ENCODE peak calls at places on chromosomes 11 and 22, in five cellular contexts. One of them, this sample, is unnamed.

GRCh38 chr22:44847380-44847779 is 95.0 kb downstream of the ARHGAP8 start:
- DNase-seq in HepG2: no peak
- DNase-seq in H1: no peak
- DNase-seq in HEK293T: no peak
- DNase-seq in GM12878: no peak
- DNase-seq in this sample: no peak

GRCh38 chr22:21710156-21710555 is 25.4 kb downstream of the YPEL1 start:
- DNase-seq in HepG2: no peak
- DNase-seq in H1: no peak
- DNase-seq in GM12878: no peak
- DNase-seq in HEK293T: no peak
- DNase-seq in this sample: no peak

GRCh38 chr11:22466809-22467208 is 128.6 kb downstream of the SLC17A6 start:
- DNase-seq in HEK293T: no peak
- DNase-seq in HepG2: no peak
- DNase-seq in GM12878: no peak
- DNase-seq in H1: no peak
- DNase-seq in this sample: no peak

GRCh38 chr22:29214232-29214631 is 8.5 kb downstream of the EMID1 start:
- DNase-seq in HepG2: no peak
- DNase-seq in H1: no peak
- DNase-seq in GM12878: no peak
- DNase-seq in HEK293T: no peak
- DNase-seq in this sample: no peak

GRCh38 chr11:66915866-66916265 is 42.3 kb downstream of the PC start:
- DNase-seq in HEK293T: no peak
- DNase-seq in H1: no peak
- DNase-seq in GM12878: no peak
- DNase-seq in HepG2: no peak
- DNase-seq in this sample: no peak

GRCh38 chr11:48210052-48210451 is 6.6 kb upstream of the OR4B1 start:
- DNase-seq in GM12878: no peak
- DNase-seq in HEK293T: peak
- DNase-seq in HepG2: peak
- DNase-seq in H1: no peak
- DNase-seq in this sample: peak

GRCh38 chr22:28907311-28908008 is 24.1 kb downstream of the ZNRF3 start:
- DNase-seq in HEK293T: no peak
- DNase-seq in GM12878: peak
- DNase-seq in H1: no peak
- DNase-seq in HepG2: no peak
- DNase-seq in this sample: no peak

GRCh38 chr11:111978028-111978771 is 41.1 kb downstream of the DIXDC1 start:
- DNase-seq in H1: peak
- DNase-seq in GM12878: no peak
- DNase-seq in HepG2: no peak
- DNase-seq in HEK293T: peak
- DNase-seq in this sample: no peak

GRCh38 chr11:86672007-86672621 is at the start of gene ME3:
- DNase-seq in H1: peak
- DNase-seq in HepG2: no peak
- DNase-seq in GM12878: no peak
- DNase-seq in HEK293T: no peak
- DNase-seq in this sample: no peak

GRCh38 chr11:3204141-3205015 is 14.2 kb downstream of the MRGPRG start:
- DNase-seq in GM12878: no peak
- DNase-seq in HEK293T: no peak
- DNase-seq in H1: no peak
- DNase-seq in HepG2: no peak
- DNase-seq in this sample: no peak

GRCh38 chr22:11042116-11042515 is 4485.9 kb upstream of the OR11H1 start:
- DNase-seq in HEK293T: no peak
- DNase-seq in HepG2: no peak
- DNase-seq in GM12878: no peak
- DNase-seq in H1: no peak
- DNase-seq in this sample: no peak

GRCh38 chr11:92340839-92341238 is 116.2 kb downstream of the FAT3 start:
- DNase-seq in HepG2: peak
- DNase-seq in GM12878: no peak
- DNase-seq in HEK293T: peak
- DNase-seq in H1: peak
- DNase-seq in this sample: no peak

GRCh38 chr22:48843640-48844039 is 984.0 kb downstream of the BRD1 start:
- DNase-seq in H1: peak
- DNase-seq in HepG2: no peak
- DNase-seq in HEK293T: no peak
- DNase-seq in GM12878: no peak
- DNase-seq in this sample: no peak

GRCh38 chr11:21888814-21889213 is 304.1 kb upstream of the ANO5 start:
- DNase-seq in H1: no peak
- DNase-seq in HepG2: no peak
- DNase-seq in GM12878: no peak
- DNase-seq in HEK293T: no peak
- DNase-seq in this sample: no peak

GRCh38 chr11:45470151-45471001 is 184.2 kb upstream of the SYT13 start:
- DNase-seq in HepG2: no peak
- DNase-seq in GM12878: no peak
- DNase-seq in HEK293T: no peak
- DNase-seq in H1: no peak
- DNase-seq in this sample: no peak

GRCh38 chr22:24185001-24185500 is 3.8 kb downstream of the SUSD2 start:
- DNase-seq in H1: no peak
- DNase-seq in HepG2: no peak
- DNase-seq in GM12878: no peak
- DNase-seq in HEK293T: no peak
- DNase-seq in this sample: no peak

GRCh38 chr11:107708787-107709186 is 3.1 kb downstream of the SLN start:
- DNase-seq in HEK293T: no peak
- DNase-seq in GM12878: no peak
- DNase-seq in H1: no peak
- DNase-seq in HepG2: no peak
- DNase-seq in this sample: no peak

GRCh38 chr11:75151346-75152047 is 590 bp downstream of the SLCO2B1 start:
- DNase-seq in HepG2: no peak
- DNase-seq in H1: no peak
- DNase-seq in GM12878: no peak
- DNase-seq in HEK293T: no peak
- DNase-seq in this sample: no peak

GRCh38 chr22:29555065-29555644 is 1.6 kb upstream of the THOC5 start:
- DNase-seq in HepG2: no peak
- DNase-seq in GM12878: no peak
- DNase-seq in H1: no peak
- DNase-seq in HEK293T: no peak
- DNase-seq in this sample: no peak

GRCh38 chr11:15268598-15268997 is 153.9 kb downstream of the INSC start:
- DNase-seq in HEK293T: no peak
- DNase-seq in GM12878: no peak
- DNase-seq in H1: no peak
- DNase-seq in HepG2: no peak
- DNase-seq in this sample: no peak

GRCh38 chr11:70667767-70668166 is 269.4 kb downstream of the CTTN start:
- DNase-seq in H1: no peak
- DNase-seq in HepG2: peak
- DNase-seq in HEK293T: no peak
- DNase-seq in GM12878: no peak
- DNase-seq in this sample: no peak

GRCh38 chr11:82305123-82305522 is 428.5 kb downstream of the FAM181B start:
- DNase-seq in HepG2: no peak
- DNase-seq in HEK293T: no peak
- DNase-seq in H1: no peak
- DNase-seq in GM12878: no peak
- DNase-seq in this sample: no peak

GRCh38 chr11:126719740-126720139 is 280.8 kb downstream of the KIRREL3 start:
- DNase-seq in HEK293T: no peak
- DNase-seq in HepG2: no peak
- DNase-seq in GM12878: no peak
- DNase-seq in H1: no peak
- DNase-seq in this sample: no peak

GRCh38 chr11:111541209-111542061 is 915 bp downstream of the LAYN start:
- DNase-seq in HepG2: no peak
- DNase-seq in H1: peak
- DNase-seq in GM12878: no peak
- DNase-seq in HEK293T: peak
- DNase-seq in this sample: no peak

GRCh38 chr22:37228106-37229011 is 15.7 kb downstream of the RAC2 start:
- DNase-seq in GM12878: no peak
- DNase-seq in H1: no peak
- DNase-seq in HepG2: no peak
- DNase-seq in HEK293T: no peak
- DNase-seq in this sample: no peak

GRCh38 chr11:26219506-26220117 is 112.3 kb upstream of the ANO3 start:
- DNase-seq in GM12878: no peak
- DNase-seq in H1: no peak
- DNase-seq in HEK293T: no peak
- DNase-seq in HepG2: no peak
- DNase-seq in this sample: no peak

GRCh38 chr11:130129922-130130321 is 29.7 kb upstream of the ST14 start:
- DNase-seq in HepG2: peak
- DNase-seq in HEK293T: no peak
- DNase-seq in H1: no peak
- DNase-seq in GM12878: no peak
- DNase-seq in this sample: no peak
- TF ChIP-seq SUZ12 in HepG2: no peak
- TF ChIP-seq SUZ12 in HEK293T: no peak
- TF ChIP-seq SUZ12 in H1: no peak
- TF ChIP-seq SUZ12 in GM12878: no peak
- TF ChIP-seq SUZ12 in this sample: no peak

GRCh38 chr11:120125005-120125404 is 12.9 kb downstream of the TRIM29 start:
- DNase-seq in HEK293T: no peak
- DNase-seq in H1: no peak
- DNase-seq in GM12878: no peak
- DNase-seq in HepG2: peak
- DNase-seq in this sample: no peak
- TF ChIP-seq SUZ12 in HEK293T: no peak
- TF ChIP-seq SUZ12 in H1: no peak
- TF ChIP-seq SUZ12 in GM12878: no peak
- TF ChIP-seq SUZ12 in HepG2: no peak
- TF ChIP-seq SUZ12 in this sample: no peak

GRCh38 chr11:7165911-7166310 is 77.1 kb downstream of the RBMXL2 start:
- DNase-seq in GM12878: no peak
- DNase-seq in HepG2: no peak
- DNase-seq in H1: no peak
- DNase-seq in HEK293T: peak
- DNase-seq in this sample: no peak

DNA sequence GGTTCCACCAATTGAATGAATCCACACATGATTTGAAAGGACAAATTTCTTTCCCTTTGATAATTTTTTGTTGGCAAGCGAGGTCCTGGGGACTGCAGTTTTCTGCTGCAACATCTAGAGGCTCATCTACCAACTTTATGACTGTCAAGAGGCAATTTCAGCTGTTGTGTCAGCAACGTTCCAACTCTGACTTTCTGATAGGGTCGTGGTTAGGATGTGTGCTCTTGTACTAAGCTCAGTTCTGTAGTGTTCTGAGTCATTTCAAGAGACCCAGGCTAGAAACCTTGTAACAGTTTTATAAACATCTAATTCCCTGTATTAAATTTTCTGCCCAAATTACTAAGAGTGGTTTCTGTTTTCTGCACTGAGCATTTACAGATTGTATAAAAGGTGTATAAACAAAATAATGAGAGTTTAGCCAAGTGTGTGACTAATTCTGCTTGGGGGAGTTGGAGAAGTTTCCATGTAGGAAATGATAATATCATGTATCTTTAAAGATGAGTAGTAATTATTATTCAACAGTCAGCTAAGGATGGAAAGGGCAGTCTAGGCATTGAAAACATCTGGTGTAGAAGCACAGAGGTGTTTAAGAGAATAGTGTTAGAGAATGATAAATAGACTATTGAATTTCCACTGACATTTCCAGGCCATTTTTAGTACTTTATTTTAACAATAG is 72.2 kb downstream of the RBMXL2 start:
- DNase-seq in HEK293T: no peak
- DNase-seq in GM12878: no peak
- DNase-seq in H1: no peak
- DNase-seq in HepG2: no peak
- DNase-seq in this sample: no peak
- TF ChIP-seq SUZ12 in HEK293T: no peak
- TF ChIP-seq SUZ12 in GM12878: no peak
- TF ChIP-seq SUZ12 in H1: no peak
- TF ChIP-seq SUZ12 in HepG2: no peak
- TF ChIP-seq SUZ12 in this sample: no peak

DNA sequence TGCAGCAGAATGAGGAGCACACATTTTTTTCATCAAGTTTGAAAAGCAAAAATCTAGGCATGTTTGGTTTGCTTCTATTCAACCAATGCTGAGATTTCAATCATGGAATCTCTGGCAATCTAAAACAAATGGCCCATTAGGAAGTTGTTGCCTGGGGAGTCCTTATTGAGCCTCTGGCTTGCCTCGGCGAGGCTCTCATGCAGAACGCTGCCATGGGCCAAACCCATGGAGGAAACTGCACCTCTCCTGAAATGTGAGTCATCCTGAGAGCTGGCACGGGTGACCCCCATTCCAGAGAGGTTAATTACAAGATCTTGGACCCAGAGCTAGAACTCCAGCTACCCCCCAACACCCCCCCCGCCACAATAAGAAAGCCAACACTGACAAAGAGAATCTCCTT is 80.7 kb downstream of the MN1 start:
- DNase-seq in GM12878: no peak
- DNase-seq in HepG2: no peak
- DNase-seq in HEK293T: no peak
- DNase-seq in H1: no peak
- DNase-seq in this sample: no peak
- TF ChIP-seq SUZ12 in GM12878: no peak
- TF ChIP-seq SUZ12 in HepG2: no peak
- TF ChIP-seq SUZ12 in HEK293T: no peak
- TF ChIP-seq SUZ12 in H1: no peak
- TF ChIP-seq SUZ12 in this sample: no peak

GRCh38 chr22:40204331-40205116 is 26.8 kb downstream of the TNRC6B start:
- DNase-seq in GM12878: no peak
- DNase-seq in H1: no peak
- DNase-seq in HEK293T: no peak
- DNase-seq in HepG2: peak
- DNase-seq in this sample: no peak
- TF ChIP-seq SUZ12 in GM12878: no peak
- TF ChIP-seq SUZ12 in H1: no peak
- TF ChIP-seq SUZ12 in HEK293T: no peak
- TF ChIP-seq SUZ12 in HepG2: no peak
- TF ChIP-seq SUZ12 in this sample: no peak

GRCh38 chr11:56932572-56933235 is 56.0 kb upstream of the OR5AK2 start:
- DNase-seq in H1: no peak
- DNase-seq in HepG2: peak
- DNase-seq in GM12878: no peak
- DNase-seq in HEK293T: no peak
- DNase-seq in this sample: no peak
- TF ChIP-seq SUZ12 in H1: no peak
- TF ChIP-seq SUZ12 in HepG2: no peak
- TF ChIP-seq SUZ12 in GM12878: no peak
- TF ChIP-seq SUZ12 in HEK293T: no peak
- TF ChIP-seq SUZ12 in this sample: no peak

GRCh38 chr11:17208257-17208999 is 642 bp upstream of the PIK3C2A start:
- DNase-seq in H1: no peak
- DNase-seq in HepG2: peak
- DNase-seq in GM12878: no peak
- DNase-seq in HEK293T: peak
- DNase-seq in this sample: peak
- TF ChIP-seq SUZ12 in H1: no peak
- TF ChIP-seq SUZ12 in HepG2: no peak
- TF ChIP-seq SUZ12 in GM12878: no peak
- TF ChIP-seq SUZ12 in HEK293T: no peak
- TF ChIP-seq SUZ12 in this sample: no peak

This sample was measured in NT2/D1.